ENCODE peak calls at places on chromosome 17, in six cellular contexts. S, T, X, O, M and A are unnamed samples.

GRCh38 chr17:17182601-17183136 is 23.5 kb downstream of the PLD6 start:
- DNase-seq in S (no peak), T (no peak), X (no peak), O (no peak), M (no peak), A (no peak)

GRCh38 chr17:8726951-8727555 is 17.6 kb downstream of the CCDC42 start:
- DNase-seq in S (peak), T (no peak), X (no peak), O (no peak), M (no peak), A (no peak)

GRCh38 chr17:58136669-58137279 is 11.4 kb upstream of the OR4D1 start:
- DNase-seq in S (no peak), T (no peak), X (no peak), O (no peak), M (no peak), A (no peak)

GRCh38 chr17:82871056-82871775 is 31.4 kb upstream of the ZNF750 start:
- DNase-seq in S (no peak), T (no peak), X (no peak), O (peak), M (no peak), A (no peak)

GRCh38 chr17:8192070-8192815 is 2.3 kb upstream of the BORCS6 start:
- DNase-seq in S (peak), T (peak), X (peak), O (peak), M (peak), A (peak)

GRCh38 chr17:14926526-14927122 is 338.5 kb downstream of the PMP22 start:
- DNase-seq in S (peak), T (peak), X (no peak), O (peak), M (peak), A (peak)

GRCh38 chr17:56754523-56755208 is 79.1 kb downstream of the C17orf67 start:
- DNase-seq in S (peak), T (no peak), X (no peak), O (no peak), M (no peak), A (no peak)

GRCh38 chr17:55334285-55334684 is 69.5 kb downstream of the HLF start:
- DNase-seq in S (peak), T (no peak), X (no peak), O (no peak), M (no peak), A (no peak)

GRCh38 chr17:49691086-49691676 is 13.3 kb upstream of the SPOP start:
- DNase-seq in S (peak), T (no peak), X (no peak), O (peak), M (no peak), A (no peak)

GRCh38 chr17:79092567-79092966 is 17.9 kb downstream of the ENGASE start:
- DNase-seq in S (no peak), T (no peak), X (no peak), O (no peak), M (no peak), A (no peak)

GRCh38 chr17:34840758-34841157 is 120.5 kb downstream of the CCT6B start:
- DNase-seq in S (no peak), T (no peak), X (no peak), O (no peak), M (no peak), A (no peak)

GRCh38 chr17:7445011-7445927 is at the start of gene CHRNB1:
- DNase-seq in S (no peak), T (peak), X (peak), O (peak), M (peak), A (no peak)

GRCh38 chr17:13395872-13396271 is 205.9 kb downstream of the HS3ST3A1 start:
- DNase-seq in S (no peak), T (no peak), X (no peak), O (no peak), M (no peak), A (no peak)

GRCh38 chr17:79802039-79802735 is 5.3 kb upstream of the CBX8 start:
- DNase-seq in S (no peak), T (no peak), X (no peak), O (no peak), M (no peak), A (no peak)

GRCh38 chr17:27586203-27586701 is 44.7 kb upstream of the LGALS9 start:
- DNase-seq in S (peak), T (no peak), X (no peak), O (no peak), M (no peak), A (peak)

GRCh38 chr17:20063665-20064648 is 54.8 kb downstream of the SPECC1 start:
- DNase-seq in S (peak), T (peak), X (peak), O (peak), M (peak), A (peak)

GRCh38 chr17:27345141-27345904 is 51.4 kb downstream of the WSB1 start:
- DNase-seq in S (no peak), T (peak), X (no peak), O (no peak), M (no peak), A (no peak)

GRCh38 chr17:61863801-61864126 is 436 bp upstream of the BRIP1 start:
- DNase-seq in S (no peak), T (no peak), X (no peak), O (no peak), M (no peak), A (no peak)

GRCh38 chr17:353213-353837 is 718 bp upstream of the RPH3AL start:
- DNase-seq in S (no peak), T (no peak), X (no peak), O (no peak), M (no peak), A (no peak)

GRCh38 chr17:48814504-48814903 is 2.5 kb downstream of the TTLL6 start:
- DNase-seq in S (peak), T (peak), X (no peak), O (peak), M (peak), A (no peak)

GRCh38 chr17:51813166-51813783 is 345.2 kb downstream of the CA10 start:
- DNase-seq in S (no peak), T (no peak), X (no peak), O (no peak), M (no peak), A (no peak)

GRCh38 chr17:37737971-37738370 is 6.9 kb downstream of the HNF1B start:
- DNase-seq in S (peak), T (no peak), X (no peak), O (no peak), M (no peak), A (no peak)

GRCh38 chr17:12973496-12974318 is 44.1 kb downstream of the ELAC2 start:
- DNase-seq in S (no peak), T (no peak), X (no peak), O (no peak), M (peak), A (no peak)

GRCh38 chr17:59331129-59331928 is at the start of gene YPEL2:
- DNase-seq in S (peak), T (peak), X (peak), O (peak), M (peak), A (peak)

GRCh38 chr17:79478051-79478461 is 132.8 kb downstream of the RBFOX3 start:
- DNase-seq in S (no peak), T (no peak), X (no peak), O (no peak), M (no peak), A (no peak)

GRCh38 chr17:40559954-40560591 is 5.2 kb downstream of the CCR7 start:
- DNase-seq in S (peak), T (peak), X (peak), O (peak), M (peak), A (peak)

DNA sequence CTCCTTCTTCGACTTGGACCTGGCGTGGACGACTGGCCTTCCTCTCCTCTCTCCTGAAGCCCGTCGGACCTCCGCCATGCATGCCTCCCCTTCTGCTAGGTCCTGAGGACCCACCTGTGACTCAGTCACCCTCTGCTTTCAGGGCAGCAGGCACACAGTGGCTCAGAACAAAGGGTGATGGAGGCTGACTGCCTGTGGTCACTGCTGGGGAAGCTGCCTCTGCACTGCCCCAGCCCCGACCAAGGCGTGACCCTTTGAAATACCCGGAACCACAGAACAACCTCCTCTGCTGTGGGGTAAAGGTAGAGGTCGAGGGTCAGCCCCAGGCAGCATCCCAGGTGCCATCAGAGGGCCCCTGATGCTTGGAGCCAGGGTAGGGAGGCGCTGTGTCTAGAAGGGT is 12.4 kb upstream of the SLC4A1 start:
- DNase-seq in S (no peak), T (no peak), X (no peak), O (no peak), M (peak), A (no peak)
- H3K27ac ChIP-seq in S (no peak), T (no peak), X (peak), O (peak), M (no peak), A (no peak)

DNA sequence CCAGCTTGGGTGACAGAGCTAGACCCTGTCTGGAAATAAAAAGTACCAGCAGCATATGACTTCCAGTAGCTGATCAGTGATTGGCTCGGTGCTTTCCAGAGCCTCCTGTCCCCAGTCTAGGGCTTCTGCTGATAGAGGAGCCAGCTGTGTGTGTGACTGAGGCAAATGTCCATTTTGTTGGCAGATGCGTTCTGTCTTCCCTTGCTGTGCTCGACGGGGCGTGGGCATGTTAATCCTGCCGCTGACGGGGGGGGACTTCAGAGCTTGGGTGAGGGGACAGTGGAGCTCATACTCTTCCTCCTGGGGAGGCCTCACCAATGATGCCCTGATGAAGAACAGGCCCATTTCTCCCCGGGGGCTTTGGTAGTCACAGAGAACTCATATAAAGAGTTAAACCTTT is 14.6 kb downstream of the KCTD2 start:
- DNase-seq in S (no peak), T (no peak), X (no peak), O (no peak), M (no peak), A (no peak)
- H3K4me3 ChIP-seq in S (no peak), T (no peak), X (no peak), O (no peak), M (no peak), A (no peak)

DNA sequence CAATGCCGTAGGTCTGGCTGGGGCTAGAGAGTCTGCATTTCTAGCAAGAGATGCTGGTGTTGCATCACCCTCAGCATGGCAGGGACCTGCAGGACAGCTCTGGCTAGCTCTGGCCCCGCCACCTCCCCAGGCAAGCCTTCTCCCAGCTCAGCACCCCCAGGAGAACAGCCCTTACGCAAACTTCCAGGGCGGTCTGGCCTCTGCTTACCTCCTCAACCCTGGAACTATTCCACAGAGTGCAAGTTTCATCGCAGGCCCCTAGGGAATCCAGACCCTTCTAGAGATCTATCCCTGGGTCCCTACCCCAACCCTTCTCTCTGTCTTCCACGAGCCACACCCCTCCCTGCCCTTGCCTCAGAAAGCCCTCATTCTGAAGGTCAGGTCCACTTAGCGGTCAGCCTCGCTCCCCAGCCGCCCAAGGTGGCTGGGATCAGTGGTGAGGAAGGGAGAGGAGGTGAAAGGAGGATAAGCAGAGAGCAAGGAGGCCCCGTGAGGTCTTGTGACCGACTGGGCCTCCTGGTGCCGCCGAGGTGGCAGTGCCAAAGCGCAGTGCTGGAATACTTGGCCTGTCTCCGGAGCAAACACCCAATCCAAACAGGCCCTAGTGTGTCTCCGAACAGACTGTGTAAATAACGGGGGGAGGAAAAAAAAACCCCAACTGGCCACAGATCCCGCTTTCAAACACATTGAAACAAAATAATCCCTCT is 380.7 kb downstream of the SOX9 start:
- DNase-seq in S (no peak), T (peak), X (no peak), O (no peak), M (no peak), A (no peak)
- H3K27ac ChIP-seq in S (no peak), T (peak), X (peak), O (no peak), M (no peak), A (no peak)

DNA sequence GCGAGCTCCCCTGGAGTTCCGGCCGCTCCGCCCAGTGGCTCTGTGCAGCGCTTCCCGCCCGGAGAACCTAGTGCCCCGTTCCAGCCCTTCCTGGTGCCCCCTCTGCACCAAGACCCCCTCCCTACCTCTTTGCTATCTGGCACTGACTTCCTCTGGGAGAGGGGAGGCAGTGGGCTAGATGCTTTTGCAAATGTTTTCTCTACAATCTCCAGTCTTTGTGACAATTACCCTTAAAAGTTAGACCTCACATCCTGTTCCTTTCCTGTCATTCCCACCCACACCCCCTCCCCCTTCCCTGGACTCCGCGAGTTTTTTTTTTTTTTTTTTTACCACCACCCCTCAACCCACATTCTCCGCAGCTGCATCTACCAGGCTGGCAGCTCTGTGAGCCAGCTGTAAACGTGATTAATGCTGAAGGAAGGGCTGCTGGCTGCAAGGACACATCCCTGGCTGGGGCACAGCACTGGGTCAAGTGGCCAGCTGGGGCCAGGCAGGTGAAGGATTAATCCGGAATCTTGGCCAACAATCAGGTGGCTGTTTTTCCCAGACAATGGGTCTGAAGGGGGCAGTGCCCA is 101.5 kb downstream of the MGAT5B start:
- DNase-seq in S (no peak), T (no peak), X (no peak), O (no peak), M (no peak), A (no peak)
- H3K4me3 ChIP-seq in S (no peak), T (no peak), X (peak), O (peak), M (no peak), A (no peak)